ENCODE peak calls at places on chromosome X, in nine cellular contexts. E is activated naive CD8-positive, alpha-beta T cell treated with anti-CD3 and anti-CD28 coated beads, Interleukin-2, amount 50 U/mL, for 24 hours; R is sciatic nerve; X is effector memory CD8-positive, alpha-beta T cell; J is omental fat pad; I is left cardiac atrium; F is natural killer cell; L is heart right ventricle; C is stimulated activated effector memory CD8-positive, alpha-beta T cell treated with anti-CD3 and anti-CD28 coated beads, Interleukin-12 subunit alpha, Interleukin-12 subunit beta, amount 100 ng/mL, for 72 hours. Q is an unnamed sample.

GRCh38 chrX:65772842-65773241 is 105.4 kb downstream of the MSN start:
- ATAC-seq in E (no peak), R (no peak), X (no peak), J (no peak), I (no peak), F (no peak), L (no peak), C (no peak), Q (no peak)

GRCh38 chrX:47633671-47634590 is 4.2 kb upstream of the CFP start:
- ATAC-seq in E (no peak), R (no peak), X (no peak), J (no peak), I (no peak), F (peak), L (no peak), C (no peak), Q (no peak)

GRCh38 chrX:153782324-153782723 is 1.5 kb downstream of the SRPK3 start:
- ATAC-seq in E (no peak), R (no peak), X (no peak), J (no peak), I (no peak), F (no peak), L (no peak), C (no peak), Q (peak)

GRCh38 chrX:30282527-30282926 is 26.7 kb downstream of the NR0B1 start:
- ATAC-seq in E (no peak), R (no peak), X (no peak), J (no peak), I (no peak), F (no peak), L (no peak), C (no peak), Q (peak)

GRCh38 chrX:24377911-24378468 is 17.6 kb downstream of the SUPT20HL1 start:
- ATAC-seq in E (no peak), R (no peak), X (no peak), J (no peak), I (no peak), F (no peak), L (no peak), C (no peak), Q (no peak)

GRCh38 chrX:70016513-70016912 is 33.2 kb downstream of the AWAT2 start:
- ATAC-seq in E (no peak), R (no peak), X (no peak), J (no peak), I (no peak), F (no peak), L (no peak), C (peak), Q (no peak)

GRCh38 chrX:30900227-30900626 is 11.2 kb upstream of the TAB3 start:
- ATAC-seq in E (no peak), R (no peak), X (no peak), J (no peak), I (no peak), F (no peak), L (no peak), C (peak), Q (peak)

GRCh38 chrX:38112566-38112965 is 106.2 kb downstream of the SYTL5 start:
- ATAC-seq in E (no peak), R (no peak), X (no peak), J (no peak), I (no peak), F (no peak), L (no peak), C (no peak), Q (no peak)

GRCh38 chrX:152896450-152896849 is 1.4 kb upstream of the ZNF185 start:
- ATAC-seq in E (no peak), R (no peak), X (no peak), J (no peak), I (no peak), F (no peak), L (no peak), C (no peak), Q (no peak)

GRCh38 chrX:362937-363620 is 23.6 kb downstream of the PPP2R3B start:
- ATAC-seq in E (no peak), R (no peak), X (no peak), J (no peak), I (no peak), F (no peak), L (no peak), C (no peak), Q (no peak)

GRCh38 chrX:121160987-121161386 is 113.6 kb downstream of the GLUD2 start:
- ATAC-seq in E (peak), R (no peak), X (no peak), J (no peak), I (no peak), F (no peak), L (no peak), C (no peak), Q (no peak)

GRCh38 chrX:28591542-28591941 is 4.3 kb downstream of the IL1RAPL1 start:
- ATAC-seq in E (no peak), R (no peak), X (no peak), J (no peak), I (no peak), F (no peak), L (no peak), C (no peak), Q (no peak)

GRCh38 chrX:154596290-154596929 is 11.5 kb downstream of the CTAG1A start:
- ATAC-seq in E (no peak), R (no peak), X (peak), J (peak), I (peak), F (peak), L (no peak), C (peak), Q (no peak)

GRCh38 chrX:16807976-16808542 is 21.8 kb downstream of the TXLNG start:
- ATAC-seq in E (no peak), R (peak), X (no peak), J (peak), I (peak), F (no peak), L (peak), C (no peak), Q (peak)

GRCh38 chrX:135477576-135477975 is 42.9 kb upstream of the INTS6L start:
- ATAC-seq in E (peak), R (no peak), X (peak), J (no peak), I (peak), F (peak), L (peak), C (peak), Q (peak)

GRCh38 chrX:41384041-41384705 is 50.2 kb downstream of the DDX3X start:
- ATAC-seq in E (peak), R (peak), X (peak), J (peak), I (peak), F (peak), L (peak), C (peak), Q (peak)

GRCh38 chrX:133232331-133232730 is 14.2 kb upstream of the TFDP3 start:
- ATAC-seq in E (no peak), R (no peak), X (no peak), J (no peak), I (no peak), F (no peak), L (no peak), C (no peak), Q (no peak)

GRCh38 chrX:7264399-7264798 is 116.4 kb upstream of the PUDP start:
- ATAC-seq in E (no peak), R (no peak), X (no peak), J (no peak), I (no peak), F (no peak), L (no peak), C (no peak), Q (no peak)

GRCh38 chrX:129116651-129117050 is 406.6 kb downstream of the SMARCA1 start:
- ATAC-seq in E (no peak), R (no peak), X (no peak), J (no peak), I (no peak), F (no peak), L (no peak), C (no peak), Q (no peak)

GRCh38 chrX:19672211-19672814 is 157.0 kb upstream of the MAP3K15 start:
- ATAC-seq in E (no peak), R (no peak), X (no peak), J (peak), I (no peak), F (no peak), L (no peak), C (no peak), Q (no peak)

GRCh38 chrX:8849945-8850344 is 48.8 kb upstream of the FAM9A start:
- ATAC-seq in E (no peak), R (no peak), X (no peak), J (no peak), I (no peak), F (no peak), L (no peak), C (no peak), Q (no peak)

GRCh38 chrX:44953734-44954502 is 80.9 kb downstream of the KDM6A start:
- ATAC-seq in E (no peak), R (no peak), X (no peak), J (no peak), I (no peak), F (no peak), L (no peak), C (no peak), Q (no peak)

Q was measured in SK-N-SH treated with all-trans-retinoic acid at 6 μM for 48 hours.